ENCODE peak calls at places on chromosomes 1 and 21, in five cellular contexts. One of them, this sample, is unnamed.

GRCh38 chr1:2946999-2947650 is 74.1 kb upstream of the ACTRT2 start:
- DNase-seq in stimulated activated CD4-positive, alpha-beta T cell treated with anti-CD3 and anti-CD28 coated beads, Interleukin-2, amount 100 ng/mL, for 48 hours: no peak
- DNase-seq in ovary: no peak
- DNase-seq in neural progenitor cell: no peak
- DNase-seq in NCI-H1092: no peak
- DNase-seq in this sample: no peak

GRCh38 chr1:101025283-101025679 is 303 bp downstream of the DPH5 start:
- DNase-seq in stimulated activated CD4-positive, alpha-beta T cell treated with anti-CD3 and anti-CD28 coated beads, Interleukin-2, amount 100 ng/mL, for 48 hours: no peak
- DNase-seq in NCI-H1092: no peak
- DNase-seq in ovary: peak
- DNase-seq in neural progenitor cell: no peak
- DNase-seq in this sample: no peak

GRCh38 chr1:205346956-205347574 is 9.7 kb downstream of the KLHDC8A start:
- DNase-seq in NCI-H1092: no peak
- DNase-seq in stimulated activated CD4-positive, alpha-beta T cell treated with anti-CD3 and anti-CD28 coated beads, Interleukin-2, amount 100 ng/mL, for 48 hours: no peak
- DNase-seq in ovary: no peak
- DNase-seq in neural progenitor cell: no peak
- DNase-seq in this sample: no peak

GRCh38 chr1:165365344-165365743 is 8.8 kb upstream of the LMX1A start:
- DNase-seq in NCI-H1092: no peak
- DNase-seq in neural progenitor cell: no peak
- DNase-seq in stimulated activated CD4-positive, alpha-beta T cell treated with anti-CD3 and anti-CD28 coated beads, Interleukin-2, amount 100 ng/mL, for 48 hours: no peak
- DNase-seq in ovary: no peak
- DNase-seq in this sample: no peak

GRCh38 chr1:34113887-34114286 is 51.1 kb downstream of the CSMD2 start:
- DNase-seq in ovary: no peak
- DNase-seq in NCI-H1092: no peak
- DNase-seq in stimulated activated CD4-positive, alpha-beta T cell treated with anti-CD3 and anti-CD28 coated beads, Interleukin-2, amount 100 ng/mL, for 48 hours: no peak
- DNase-seq in neural progenitor cell: peak
- DNase-seq in this sample: peak

GRCh38 chr21:29473808-29474207 is 175.1 kb downstream of the BACH1 start:
- DNase-seq in neural progenitor cell: no peak
- DNase-seq in NCI-H1092: no peak
- DNase-seq in ovary: no peak
- DNase-seq in stimulated activated CD4-positive, alpha-beta T cell treated with anti-CD3 and anti-CD28 coated beads, Interleukin-2, amount 100 ng/mL, for 48 hours: no peak
- DNase-seq in this sample: no peak

GRCh38 chr1:179925906-179926305 is 28.7 kb upstream of the CEP350 start:
- DNase-seq in stimulated activated CD4-positive, alpha-beta T cell treated with anti-CD3 and anti-CD28 coated beads, Interleukin-2, amount 100 ng/mL, for 48 hours: no peak
- DNase-seq in NCI-H1092: no peak
- DNase-seq in ovary: no peak
- DNase-seq in neural progenitor cell: no peak
- DNase-seq in this sample: no peak

GRCh38 chr1:181777812-181778211 is 283.7 kb downstream of the ZNF648 start:
- DNase-seq in NCI-H1092: no peak
- DNase-seq in ovary: no peak
- DNase-seq in stimulated activated CD4-positive, alpha-beta T cell treated with anti-CD3 and anti-CD28 coated beads, Interleukin-2, amount 100 ng/mL, for 48 hours: no peak
- DNase-seq in neural progenitor cell: no peak
- DNase-seq in this sample: no peak

GRCh38 chr1:6259491-6260362 is 1.2 kb downstream of the GPR153 start:
- DNase-seq in neural progenitor cell: peak
- DNase-seq in ovary: peak
- DNase-seq in NCI-H1092: no peak
- DNase-seq in stimulated activated CD4-positive, alpha-beta T cell treated with anti-CD3 and anti-CD28 coated beads, Interleukin-2, amount 100 ng/mL, for 48 hours: peak
- DNase-seq in this sample: no peak

This sample was measured in Panc1.